ENCODE peak calls at places on chromosomes 6 and 20, in five cellular contexts. One of them, this sample, is unnamed. For H3K9me3, the result is how much of the 10 kb centered on the place peaks cover.

GRCh38 chr6:3732345-3733141 is 19.0 kb downstream of the PXDC1 start:
- DNase-seq in uterus: peak
- DNase-seq in left ventricle myocardium inferior: peak
- DNase-seq in CD8-positive, alpha-beta memory T cell: peak
- DNase-seq in naive thymus-derived CD4-positive, alpha-beta T cell: peak
- DNase-seq in this sample: peak

GRCh38 chr6:3068329-3069223 is at the start of gene RIPK1:
- DNase-seq in uterus: peak
- DNase-seq in left ventricle myocardium inferior: peak
- DNase-seq in CD8-positive, alpha-beta memory T cell: peak
- DNase-seq in naive thymus-derived CD4-positive, alpha-beta T cell: peak
- DNase-seq in this sample: peak

GRCh38 chr6:43812850-43813584 is 43.0 kb downstream of the VEGFA start:
- DNase-seq in CD8-positive, alpha-beta memory T cell: peak
- DNase-seq in left ventricle myocardium inferior: no peak
- DNase-seq in naive thymus-derived CD4-positive, alpha-beta T cell: no peak
- DNase-seq in uterus: no peak
- DNase-seq in this sample: peak

GRCh38 chr6:32107447-32107846 is 1.7 kb downstream of the TNXB start:
- DNase-seq in CD8-positive, alpha-beta memory T cell: no peak
- DNase-seq in naive thymus-derived CD4-positive, alpha-beta T cell: no peak
- DNase-seq in uterus: peak
- DNase-seq in left ventricle myocardium inferior: no peak
- DNase-seq in this sample: no peak

GRCh38 chr6:12844284-12845223 is 128.0 kb downstream of the PHACTR1 start:
- DNase-seq in naive thymus-derived CD4-positive, alpha-beta T cell: no peak
- DNase-seq in CD8-positive, alpha-beta memory T cell: no peak
- DNase-seq in left ventricle myocardium inferior: no peak
- DNase-seq in uterus: no peak
- DNase-seq in this sample: no peak

GRCh38 chr6:88670369-88670768 is 293.0 kb downstream of the RNGTT start:
- DNase-seq in CD8-positive, alpha-beta memory T cell: no peak
- DNase-seq in uterus: no peak
- DNase-seq in left ventricle myocardium inferior: no peak
- DNase-seq in naive thymus-derived CD4-positive, alpha-beta T cell: no peak
- DNase-seq in this sample: no peak

GRCh38 chr20:14264869-14265268 is 72.5 kb downstream of the FLRT3 start:
- DNase-seq in left ventricle myocardium inferior: no peak
- DNase-seq in naive thymus-derived CD4-positive, alpha-beta T cell: no peak
- DNase-seq in uterus: no peak
- DNase-seq in CD8-positive, alpha-beta memory T cell: no peak
- DNase-seq in this sample: no peak

GRCh38 chr6:157075549-157076426 is 247.5 kb downstream of the TMEM242 start:
- DNase-seq in naive thymus-derived CD4-positive, alpha-beta T cell: no peak
- DNase-seq in CD8-positive, alpha-beta memory T cell: no peak
- DNase-seq in uterus: no peak
- DNase-seq in left ventricle myocardium inferior: no peak
- DNase-seq in this sample: no peak

GRCh38 chr6:149211046-149211571 is 106.4 kb upstream of the TAB2 start:
- DNase-seq in left ventricle myocardium inferior: no peak
- DNase-seq in uterus: no peak
- DNase-seq in naive thymus-derived CD4-positive, alpha-beta T cell: no peak
- DNase-seq in CD8-positive, alpha-beta memory T cell: no peak
- DNase-seq in this sample: no peak

GRCh38 chr6:73801652-73802268 is 105.8 kb downstream of the CD109 start:
- DNase-seq in naive thymus-derived CD4-positive, alpha-beta T cell: no peak
- DNase-seq in CD8-positive, alpha-beta memory T cell: no peak
- DNase-seq in uterus: no peak
- DNase-seq in left ventricle myocardium inferior: no peak
- DNase-seq in this sample: no peak

GRCh38 chr6:25051083-25051482 is 115.3 kb upstream of the RIPOR2 start:
- DNase-seq in uterus: no peak
- DNase-seq in left ventricle myocardium inferior: no peak
- DNase-seq in CD8-positive, alpha-beta memory T cell: no peak
- DNase-seq in naive thymus-derived CD4-positive, alpha-beta T cell: no peak
- DNase-seq in this sample: no peak

GRCh38 chr6:71726121-71726520 is 160.2 kb upstream of the RIMS1 start:
- DNase-seq in uterus: no peak
- DNase-seq in CD8-positive, alpha-beta memory T cell: no peak
- DNase-seq in naive thymus-derived CD4-positive, alpha-beta T cell: no peak
- DNase-seq in left ventricle myocardium inferior: no peak
- DNase-seq in this sample: no peak

GRCh38 chr6:156427345-156427744 is 349.8 kb upstream of the ARID1B start:
- DNase-seq in CD8-positive, alpha-beta memory T cell: no peak
- DNase-seq in uterus: no peak
- DNase-seq in naive thymus-derived CD4-positive, alpha-beta T cell: no peak
- DNase-seq in left ventricle myocardium inferior: peak
- DNase-seq in this sample: peak

GRCh38 chr6:3610206-3610605 is 141.3 kb downstream of the PXDC1 start:
- DNase-seq in CD8-positive, alpha-beta memory T cell: no peak
- DNase-seq in uterus: no peak
- DNase-seq in naive thymus-derived CD4-positive, alpha-beta T cell: no peak
- DNase-seq in left ventricle myocardium inferior: no peak
- DNase-seq in this sample: no peak

GRCh38 chr6:17865798-17866725 is 121.4 kb downstream of the KIF13A start:
- DNase-seq in naive thymus-derived CD4-positive, alpha-beta T cell: no peak
- DNase-seq in uterus: peak
- DNase-seq in left ventricle myocardium inferior: peak
- DNase-seq in CD8-positive, alpha-beta memory T cell: no peak
- DNase-seq in this sample: peak

GRCh38 chr6:20217900-20218299 is 5.6 kb upstream of the MBOAT1 start:
- DNase-seq in left ventricle myocardium inferior: no peak
- DNase-seq in naive thymus-derived CD4-positive, alpha-beta T cell: no peak
- DNase-seq in CD8-positive, alpha-beta memory T cell: no peak
- DNase-seq in uterus: no peak
- DNase-seq in this sample: no peak

GRCh38 chr6:121691126-121691540 is 255.7 kb downstream of the GJA1 start:
- DNase-seq in uterus: no peak
- DNase-seq in CD8-positive, alpha-beta memory T cell: no peak
- DNase-seq in naive thymus-derived CD4-positive, alpha-beta T cell: no peak
- DNase-seq in left ventricle myocardium inferior: no peak
- DNase-seq in this sample: no peak

GRCh38 chr6:159790947-159791598 is 806 bp downstream of the MRPL18 start:
- DNase-seq in uterus: no peak
- DNase-seq in left ventricle myocardium inferior: no peak
- DNase-seq in CD8-positive, alpha-beta memory T cell: peak
- DNase-seq in naive thymus-derived CD4-positive, alpha-beta T cell: no peak
- DNase-seq in this sample: no peak

GRCh38 chr6:131950767-131951575 is at the start of gene CCN2:
- DNase-seq in uterus: peak
- DNase-seq in left ventricle myocardium inferior: peak
- DNase-seq in naive thymus-derived CD4-positive, alpha-beta T cell: no peak
- DNase-seq in CD8-positive, alpha-beta memory T cell: no peak
- DNase-seq in this sample: peak

GRCh38 chr20:31809656-31810055 is 9.5 kb upstream of the MYLK2 start:
- DNase-seq in left ventricle myocardium inferior: no peak
- DNase-seq in uterus: no peak
- DNase-seq in naive thymus-derived CD4-positive, alpha-beta T cell: no peak
- DNase-seq in CD8-positive, alpha-beta memory T cell: no peak
- DNase-seq in this sample: no peak

GRCh38 chr6:22765015-22765414 is 195.6 kb downstream of the HDGFL1 start:
- DNase-seq in CD8-positive, alpha-beta memory T cell: no peak
- DNase-seq in uterus: no peak
- DNase-seq in naive thymus-derived CD4-positive, alpha-beta T cell: no peak
- DNase-seq in left ventricle myocardium inferior: no peak
- DNase-seq in this sample: no peak

GRCh38 chr6:37172991-37173572 is 3.1 kb downstream of the PIM1 start:
- DNase-seq in CD8-positive, alpha-beta memory T cell: no peak
- DNase-seq in naive thymus-derived CD4-positive, alpha-beta T cell: no peak
- DNase-seq in uterus: no peak
- DNase-seq in left ventricle myocardium inferior: no peak
- DNase-seq in this sample: no peak

GRCh38 chr20:5056801-5057599 is 55.7 kb upstream of the SLC23A2 start:
- DNase-seq in uterus: no peak
- DNase-seq in left ventricle myocardium inferior: peak
- DNase-seq in CD8-positive, alpha-beta memory T cell: peak
- DNase-seq in naive thymus-derived CD4-positive, alpha-beta T cell: peak
- DNase-seq in this sample: peak
- H3K27ac ChIP-seq in uterus: no peak
- H3K27ac ChIP-seq in left ventricle myocardium inferior: no peak
- H3K27ac ChIP-seq in CD8-positive, alpha-beta memory T cell: no peak
- H3K27ac ChIP-seq in naive thymus-derived CD4-positive, alpha-beta T cell: no peak
- H3K27ac ChIP-seq in this sample: no peak

GRCh38 chr20:59721386-59721785 is 117.0 kb downstream of the PHACTR3 start:
- DNase-seq in CD8-positive, alpha-beta memory T cell: no peak
- DNase-seq in uterus: no peak
- DNase-seq in naive thymus-derived CD4-positive, alpha-beta T cell: no peak
- DNase-seq in left ventricle myocardium inferior: no peak
- DNase-seq in this sample: no peak
- H3K9me3 ChIP-seq in CD8-positive, alpha-beta memory T cell: under half
- H3K9me3 ChIP-seq in uterus: under half
- H3K9me3 ChIP-seq in naive thymus-derived CD4-positive, alpha-beta T cell: under half
- H3K9me3 ChIP-seq in left ventricle myocardium inferior: under half
- H3K9me3 ChIP-seq in this sample: under half

GRCh38 chr20:11919046-11919445 is 1.4 kb downstream of the BTBD3 start:
- DNase-seq in naive thymus-derived CD4-positive, alpha-beta T cell: no peak
- DNase-seq in left ventricle myocardium inferior: peak
- DNase-seq in CD8-positive, alpha-beta memory T cell: no peak
- DNase-seq in uterus: peak
- DNase-seq in this sample: no peak
- H3K27ac ChIP-seq in naive thymus-derived CD4-positive, alpha-beta T cell: no peak
- H3K27ac ChIP-seq in left ventricle myocardium inferior: peak
- H3K27ac ChIP-seq in CD8-positive, alpha-beta memory T cell: no peak
- H3K27ac ChIP-seq in uterus: peak
- H3K27ac ChIP-seq in this sample: no peak

DNA sequence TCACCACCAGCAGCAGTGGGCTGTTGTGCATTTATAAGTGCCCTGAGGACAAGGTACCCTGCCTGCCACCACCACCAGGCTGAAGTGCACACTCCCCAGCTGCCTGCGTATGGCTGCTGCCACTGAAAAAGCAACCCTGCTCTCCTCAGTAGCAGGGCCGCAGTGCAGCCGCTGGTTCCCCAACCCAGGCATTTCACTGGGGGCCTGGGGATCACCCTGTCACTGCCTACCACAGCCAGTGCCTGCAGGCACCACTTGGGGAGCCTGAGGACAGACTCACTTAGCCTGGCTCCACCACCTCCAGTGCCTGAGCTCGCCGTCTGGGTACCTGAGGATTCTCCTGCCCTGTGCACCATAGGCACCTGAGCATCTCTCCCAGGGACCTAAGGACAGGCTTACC is 215.6 kb downstream of the PACRG start:
- DNase-seq in left ventricle myocardium inferior: no peak
- DNase-seq in CD8-positive, alpha-beta memory T cell: no peak
- DNase-seq in uterus: no peak
- DNase-seq in naive thymus-derived CD4-positive, alpha-beta T cell: no peak
- DNase-seq in this sample: no peak
- H3K9me3 ChIP-seq in left ventricle myocardium inferior: under half
- H3K9me3 ChIP-seq in CD8-positive, alpha-beta memory T cell: under half
- H3K9me3 ChIP-seq in uterus: under half
- H3K9me3 ChIP-seq in naive thymus-derived CD4-positive, alpha-beta T cell: under half
- H3K9me3 ChIP-seq in this sample: under half

GRCh38 chr6:167906899-167907298 is 80.2 kb downstream of the AFDN start:
- DNase-seq in CD8-positive, alpha-beta memory T cell: no peak
- DNase-seq in left ventricle myocardium inferior: peak
- DNase-seq in uterus: no peak
- DNase-seq in naive thymus-derived CD4-positive, alpha-beta T cell: no peak
- DNase-seq in this sample: peak
- H3K27ac ChIP-seq in CD8-positive, alpha-beta memory T cell: no peak
- H3K27ac ChIP-seq in left ventricle myocardium inferior: peak
- H3K27ac ChIP-seq in uterus: no peak
- H3K27ac ChIP-seq in naive thymus-derived CD4-positive, alpha-beta T cell: no peak
- H3K27ac ChIP-seq in this sample: peak

GRCh38 chr20:55057779-55058415 is 582.5 kb downstream of the DOK5 start:
- DNase-seq in left ventricle myocardium inferior: no peak
- DNase-seq in uterus: no peak
- DNase-seq in CD8-positive, alpha-beta memory T cell: no peak
- DNase-seq in naive thymus-derived CD4-positive, alpha-beta T cell: no peak
- DNase-seq in this sample: no peak
- H3K9me3 ChIP-seq in left ventricle myocardium inferior: under half
- H3K9me3 ChIP-seq in uterus: under half
- H3K9me3 ChIP-seq in CD8-positive, alpha-beta memory T cell: under half
- H3K9me3 ChIP-seq in naive thymus-derived CD4-positive, alpha-beta T cell: under half
- H3K9me3 ChIP-seq in this sample: under half

GRCh38 chr6:6872924-6873344 is 234.8 kb upstream of the RREB1 start:
- DNase-seq in naive thymus-derived CD4-positive, alpha-beta T cell: no peak
- DNase-seq in uterus: no peak
- DNase-seq in left ventricle myocardium inferior: no peak
- DNase-seq in CD8-positive, alpha-beta memory T cell: no peak
- DNase-seq in this sample: no peak
- H3K27ac ChIP-seq in naive thymus-derived CD4-positive, alpha-beta T cell: no peak
- H3K27ac ChIP-seq in uterus: no peak
- H3K27ac ChIP-seq in left ventricle myocardium inferior: no peak
- H3K27ac ChIP-seq in CD8-positive, alpha-beta memory T cell: peak
- H3K27ac ChIP-seq in this sample: no peak

This sample was measured in gastrocnemius medialis.